ENCODE peak calls at places on chromosomes 5 and 9, in nine cellular contexts. C is ACHN, D is GM23248, K is T-helper 2 cell, H is amygdala, N is lower lobe of right lung, S is HT1080, O is cerebellum, I is Calu3. B is an unnamed sample.

GRCh38 chr9:109914280-109915027 is 134.5 kb downstream of the PALM2AKAP2 start:
- DNase-seq in O (no peak), I (no peak), C (peak), S (no peak), N (no peak), K (no peak), H (no peak), D (peak), B (peak)

GRCh38 chr5:146218163-146218562 is 14.8 kb downstream of the RBM27 start:
- DNase-seq in S (no peak), C (no peak), I (no peak), N (no peak), H (no peak), D (no peak), O (no peak), K (no peak), B (no peak)

GRCh38 chr5:45512521-45512920 is 183.7 kb downstream of the HCN1 start:
- DNase-seq in S (peak), N (no peak), C (peak), I (no peak), D (no peak), H (no peak), K (no peak), O (no peak), B (no peak)

GRCh38 chr9:129568560-129569505 is 52.1 kb downstream of the C9orf50 start:
- DNase-seq in H (no peak), C (peak), O (peak), K (no peak), N (peak), S (no peak), I (peak), D (peak), B (peak)

GRCh38 chr9:127159949-127160610 is 37.6 kb upstream of the ANGPTL2 start:
- DNase-seq in C (no peak), S (no peak), K (no peak), N (no peak), I (no peak), H (no peak), O (no peak), D (peak), B (no peak)

GRCh38 chr5:111731638-111732037 is 25.4 kb downstream of the NREP start:
- DNase-seq in S (no peak), D (no peak), I (no peak), H (no peak), C (no peak), O (peak), K (no peak), N (no peak), B (no peak)

GRCh38 chr9:14043491-14043890 is 270.4 kb downstream of the NFIB start:
- DNase-seq in N (no peak), O (no peak), I (no peak), S (no peak), C (no peak), D (no peak), K (no peak), H (no peak), B (no peak)

GRCh38 chr5:1312206-1312605 is 17.3 kb upstream of the TERT start:
- DNase-seq in H (no peak), K (peak), D (no peak), I (no peak), C (no peak), S (no peak), O (no peak), N (peak), B (no peak)

GRCh38 chr9:138048184-138048583 is 170.6 kb downstream of the CACNA1B start:
- DNase-seq in S (no peak), O (no peak), I (no peak), K (no peak), D (no peak), C (no peak), N (no peak), H (no peak), B (no peak)

GRCh38 chr5:154092356-154092755 is 53.6 kb downstream of the MFAP3 start:
- DNase-seq in D (peak), K (no peak), S (no peak), N (no peak), O (no peak), I (no peak), H (no peak), C (peak), B (no peak)

GRCh38 chr9:19028835-19029451 is 4.1 kb downstream of the SAXO1 start:
- DNase-seq in D (peak), K (peak), S (peak), O (peak), N (no peak), I (peak), H (no peak), C (peak), B (peak)

GRCh38 chr5:26419987-26420386 is 618.4 kb downstream of the CDH9 start:
- DNase-seq in I (no peak), S (no peak), O (no peak), D (no peak), C (no peak), H (no peak), K (no peak), N (no peak), B (no peak)

GRCh38 chr5:158288258-158288657 is 429.3 kb upstream of the CLINT1 start:
- DNase-seq in D (no peak), C (no peak), K (no peak), N (no peak), H (no peak), S (no peak), I (no peak), O (no peak), B (no peak)

GRCh38 chr5:88964831-88965230 is 81.8 kb upstream of the MEF2C start:
- DNase-seq in D (no peak), O (no peak), S (no peak), I (no peak), N (no peak), K (no peak), C (no peak), H (no peak), B (no peak)

GRCh38 chr9:21097817-21098216 is 20.1 kb upstream of the IFNB1 start:
- DNase-seq in C (no peak), D (no peak), N (no peak), H (no peak), K (no peak), I (no peak), O (no peak), S (no peak), B (no peak)

GRCh38 chr5:134547579-134547978 is 22.1 kb downstream of the JADE2 start:
- DNase-seq in O (peak), H (no peak), C (peak), I (no peak), D (peak), S (peak), K (no peak), N (no peak), B (no peak)

GRCh38 chr5:154385236-154385512 is 60.6 kb upstream of the SAP30L start:
- DNase-seq in C (no peak), N (no peak), K (no peak), H (no peak), O (no peak), D (no peak), S (no peak), I (no peak), B (no peak)

GRCh38 chr5:417765-418559 is 25.0 kb upstream of the EXOC3 start:
- DNase-seq in S (no peak), I (no peak), N (no peak), C (no peak), K (no peak), D (peak), H (no peak), O (no peak), B (no peak)

GRCh38 chr5:26482817-26483375 is 555.5 kb downstream of the CDH9 start:
- DNase-seq in O (peak), C (peak), S (peak), I (peak), H (peak), N (no peak), D (peak), K (peak), B (peak)

GRCh38 chr9:92242115-92242778 is 51.2 kb downstream of the IARS1 start:
- DNase-seq in N (no peak), C (peak), K (no peak), H (no peak), S (peak), I (no peak), D (peak), O (no peak), B (no peak)

GRCh38 chr5:39231705-39232525 is 12.6 kb upstream of the FYB1 start:
- DNase-seq in O (no peak), S (peak), C (no peak), I (peak), K (peak), D (peak), N (no peak), H (no peak), B (no peak)

GRCh38 chr9:35280394-35280793 is 118.6 kb downstream of the UNC13B start:
- DNase-seq in O (no peak), S (no peak), I (no peak), H (no peak), N (no peak), C (no peak), K (no peak), D (no peak), B (no peak)

GRCh38 chr9:96113045-96113444 is 188.9 kb downstream of the HSD17B3 start:
- DNase-seq in C (no peak), H (no peak), S (no peak), O (peak), K (no peak), I (no peak), N (no peak), D (no peak), B (no peak)

GRCh38 chr9:130024597-130024994 is 18.4 kb downstream of the FNBP1 start:
- DNase-seq in I (no peak), D (peak), N (no peak), C (no peak), S (peak), K (no peak), O (no peak), H (no peak), B (no peak)

GRCh38 chr5:95615164-95615467 is 4.8 kb upstream of the GPR150 start:
- DNase-seq in S (no peak), I (no peak), C (no peak), N (no peak), O (no peak), H (no peak), K (no peak), D (no peak), B (no peak)

GRCh38 chr5:173310861-173311515 is 17.2 kb downstream of the STC2 start:
- DNase-seq in C (no peak), H (no peak), S (no peak), I (no peak), O (no peak), K (no peak), D (peak), N (no peak), B (no peak)

GRCh38 chr9:36149197-36149596 is 12.7 kb downstream of the GLIPR2 start:
- DNase-seq in N (no peak), I (no peak), S (peak), O (no peak), K (no peak), H (no peak), C (peak), D (peak), B (no peak)

GRCh38 chr9:504921-505821 is 290.5 kb downstream of the DOCK8 start:
- DNase-seq in S (no peak), K (no peak), O (peak), N (peak), H (no peak), I (peak), D (peak), C (peak), B (peak)

GRCh38 chr9:119963798-119964372 is 594.6 kb upstream of the BRINP1 start:
- DNase-seq in O (no peak), H (no peak), K (no peak), I (peak), D (peak), S (peak), C (peak), N (no peak), B (no peak)

GRCh38 chr5:176693477-176693851 is 46.2 kb downstream of the TSPAN17 start:
- DNase-seq in H (no peak), I (peak), S (no peak), D (no peak), O (no peak), C (no peak), K (no peak), N (peak), B (no peak)

GRCh38 chr9:127446720-127447415 is 4.3 kb downstream of the RPL12 start:
- DNase-seq in S (no peak), N (no peak), H (no peak), D (no peak), I (no peak), O (no peak), K (no peak), C (no peak), B (no peak)

B was measured in GM13977.